ENCODE peak calls at places on chromosomes 4 and X, in ten cellular contexts. W is IMR-90, C is T-helper 2 cell, G is MCF 10A, U is kidney tubule cell, A is psoas muscle, E is ecto neural progenitor cell, R is coronary artery, T is A172, M is Daoy. P is an unnamed sample.

GRCh38 chr4:120348521-120348920 is 281.9 kb upstream of the MAD2L1 start:
- DNase-seq in G (no peak), T (no peak), R (no peak), E (no peak), U (no peak), W (no peak), C (no peak), M (no peak), A (no peak), P (no peak)

GRCh38 chr4:61853041-61853440 is 652.9 kb downstream of the ADGRL3 start:
- DNase-seq in E (no peak), G (no peak), W (no peak), R (no peak), C (no peak), T (no peak), A (no peak), U (no peak), M (no peak), P (no peak)

GRCh38 chrX:133414399-133415275 is 652 bp downstream of the GPC4 start:
- DNase-seq in U (peak), C (no peak), W (no peak), G (peak), R (no peak), T (no peak), M (peak), A (no peak), E (peak), P (no peak)

GRCh38 chr4:26530094-26530493 is 39.8 kb upstream of the CCKAR start:
- DNase-seq in M (no peak), W (no peak), E (no peak), T (no peak), U (no peak), G (no peak), R (no peak), C (no peak), A (no peak), P (no peak)

GRCh38 chr4:119244832-119245231 is 32.3 kb downstream of the USP53 start:
- DNase-seq in T (no peak), G (no peak), M (no peak), W (no peak), R (no peak), A (no peak), U (no peak), C (no peak), E (no peak), P (no peak)

GRCh38 chr4:83833920-83834319 is 298.0 kb downstream of the GPAT3 start:
- DNase-seq in U (no peak), W (no peak), A (no peak), E (no peak), G (no peak), T (no peak), M (no peak), R (no peak), C (no peak), P (no peak)

GRCh38 chrX:151821226-151821625 is 86.7 kb downstream of the CNGA2 start:
- DNase-seq in R (no peak), T (no peak), A (no peak), U (no peak), W (no peak), G (peak), E (no peak), M (no peak), C (no peak), P (no peak)

GRCh38 chr4:156188596-156188995 is 234.9 kb upstream of the CTSO start:
- DNase-seq in R (no peak), M (no peak), E (no peak), C (no peak), W (no peak), T (no peak), U (no peak), G (no peak), A (no peak), P (no peak)

GRCh38 chr4:54063737-54064316 is 578 bp downstream of the CHIC2 start:
- DNase-seq in U (peak), M (peak), R (peak), G (peak), W (no peak), E (peak), T (no peak), C (peak), A (peak), P (no peak)

GRCh38 chr4:128635141-128635911 is 174.2 kb upstream of the JADE1 start:
- DNase-seq in T (peak), C (no peak), A (peak), E (no peak), G (no peak), M (no peak), W (peak), R (peak), U (no peak), P (no peak)

P was measured in HTR-8/SVneo.